ENCODE peak calls at places on chromosomes 3 and 15, in five cellular contexts. D, Q, S, J and K are unnamed samples.
A peak's percentile ranks its signal among the peaks of the same experiment; 100 is the strongest.

GRCh38 chr15:74882528-74882927 is 7.3 kb upstream of the MPI start:
- DNase-seq in D (no peak), Q (no peak), J (no peak), S (no peak), K (no peak)

GRCh38 chr3:144968951-144969350 is 997.3 kb downstream of the DIPK2A start:
- DNase-seq in S (no peak), J (no peak), Q (no peak), D (no peak), K (no peak)

GRCh38 chr3:171416061-171416460 is 44.1 kb downstream of the TNIK start:
- DNase-seq in D (no peak), S (no peak), Q (no peak), J (no peak), K (no peak)

GRCh38 chr15:92880796-92881569 is 19.1 kb upstream of the CHD2 start:
- DNase-seq in J (no peak), S (no peak), D (peak; percentile 47), Q (no peak), K (no peak)

GRCh38 chr3:152291238-152291637 is 22.5 kb downstream of the MBNL1 start:
- DNase-seq in D (no peak), Q (no peak), S (no peak), J (no peak), K (no peak)

GRCh38 chr3:38118421-38119247 is 18.3 kb downstream of the ACAA1 start:
- DNase-seq in D (no peak), J (no peak), Q (no peak), S (no peak), K (no peak)

GRCh38 chr15:87619161-87619960 is 637.2 kb downstream of the NTRK3 start:
- DNase-seq in D (no peak), S (no peak), Q (no peak), J (no peak), K (no peak)

GRCh38 chr15:23566070-23567050 is 886 bp downstream of the MKRN3 start:
- DNase-seq in S (no peak), Q (peak; percentile 15), J (no peak), D (peak; percentile 96), K (no peak)

GRCh38 chr15:52392008-52392687 is 96.5 kb upstream of the MYO5C start:
- DNase-seq in S (no peak), D (no peak), J (no peak), Q (no peak), K (no peak)

GRCh38 chr15:43249699-43250203 is 17.0 kb downstream of the TGM5 start:
- DNase-seq in Q (no peak), D (no peak), S (no peak), J (no peak), K (no peak)

GRCh38 chr3:197216169-197216860 is 82.1 kb downstream of the DLG1 start:
- DNase-seq in J (no peak), D (no peak), S (no peak), Q (no peak), K (no peak)

GRCh38 chr15:62637498-62637897 is 405.0 kb upstream of the TPM1 start:
- DNase-seq in S (no peak), D (no peak), Q (no peak), J (no peak), K (no peak)

GRCh38 chr15:60875681-60876080 is 353.4 kb downstream of the RORA start:
- DNase-seq in Q (no peak), S (no peak), D (no peak), J (no peak), K (no peak)

GRCh38 chr15:46080018-46080417 is 445.2 kb downstream of the SQOR start:
- DNase-seq in J (no peak), D (no peak), Q (no peak), S (no peak), K (no peak)

GRCh38 chr3:45647148-45647619 is 42.0 kb upstream of the SACM1L start:
- DNase-seq in D (no peak), J (no peak), Q (no peak), S (no peak), K (no peak)

GRCh38 chr3:150348500-150348899 is 59.6 kb upstream of the TSC22D2 start:
- DNase-seq in S (no peak), J (no peak), Q (no peak), D (no peak), K (no peak)

GRCh38 chr15:73056460-73056859 is 4.2 kb downstream of the NEO1 start:
- DNase-seq in D (no peak), J (no peak), Q (no peak), S (no peak), K (no peak)

GRCh38 chr3:46883252-46884185 is 6.0 kb downstream of the PTH1R start:
- DNase-seq in Q (peak; percentile 52), S (no peak), J (no peak), D (no peak), K (no peak)

GRCh38 chr3:33385423-33385822 is 54.8 kb downstream of the UBP1 start:
- DNase-seq in J (no peak), Q (no peak), S (no peak), D (peak; percentile 55), K (no peak)

GRCh38 chr3:162492446-162493081 is 996.0 kb downstream of the OTOL1 start:
- DNase-seq in D (no peak), S (no peak), Q (no peak), J (no peak), K (no peak)

GRCh38 chr15:34726407-34727100 is 28.2 kb downstream of the GJD2 start:
- DNase-seq in Q (no peak), D (no peak), J (no peak), S (no peak), K (no peak)

GRCh38 chr15:23457890-23458289 is 10.8 kb upstream of the GOLGA6L2 start:
- DNase-seq in D (no peak), Q (no peak), J (no peak), S (no peak), K (no peak)

GRCh38 chr15:55897560-55898336 is 95.7 kb downstream of the NEDD4 start:
- DNase-seq in J (no peak), S (no peak), Q (peak; percentile 46), D (peak; percentile 21), K (no peak)

GRCh38 chr15:57367556-57367955 is 8.7 kb upstream of the CGNL1 start:
- DNase-seq in D (no peak), Q (no peak), S (no peak), J (no peak), K (no peak)

GRCh38 chr15:43505723-43506122 is 11.7 kb upstream of the MAP1A start:
- DNase-seq in J (no peak), S (no peak), D (no peak), Q (no peak), K (no peak)

GRCh38 chr15:80093854-80094418 is 34.5 kb downstream of the ZFAND6 start:
- DNase-seq in Q (peak; percentile 31), S (no peak), J (no peak), D (peak; percentile 5), K (peak; percentile 42)

GRCh38 chr3:186021673-186022362 is 84.0 kb upstream of the TRA2B start:
- DNase-seq in Q (no peak), D (no peak), J (no peak), S (no peak), K (no peak)

GRCh38 chr15:71003314-71003713 is 110.7 kb downstream of the LRRC49 start:
- DNase-seq in Q (no peak), D (no peak), S (no peak), J (no peak), K (no peak)

GRCh38 chr15:85854345-85855097 is 59.8 kb upstream of the KLHL25 start:
- DNase-seq in D (peak; percentile 52), Q (no peak), S (peak; percentile 8), J (peak; percentile 55), K (no peak)